ENCODE peak calls at places on chromosomes 2 and 18, in nine cellular contexts. P, L, V, M, Q, I, X, O and Z are unnamed samples.

GRCh38 chr2:74206180-74206688 is 7.8 kb downstream of the MTHFD2 start:
- DNase-seq in P (peak; percentile 70), L (no peak), V (no peak), M (no peak), Q (peak; percentile 86), I (peak; percentile 25), X (no peak), O (peak; percentile 83), Z (no peak)

GRCh38 chr2:24456610-24457556 is 34.2 kb upstream of the NCOA1 start:
- DNase-seq in P (peak; percentile 92), L (no peak), V (peak; percentile 70), M (no peak), Q (peak; percentile 77), I (peak; percentile 83), X (peak; percentile 46), O (no peak), Z (no peak)

GRCh38 chr2:7118606-7119503 is 201.6 kb downstream of the RNF144A start:
- DNase-seq in P (peak; percentile 73), L (no peak), V (no peak), M (peak; percentile 50), Q (peak; percentile 37), I (peak; percentile 18), X (peak; percentile 83), O (no peak), Z (no peak)

GRCh38 chr2:124590001-124590400 is 564.9 kb downstream of the CNTNAP5 start:
- DNase-seq in P (no peak), L (no peak), V (no peak), M (no peak), Q (no peak), I (no peak), X (no peak), O (no peak), Z (no peak)

GRCh38 chr2:241776336-241777166 is at the start of gene GAL3ST2:
- DNase-seq in P (no peak), L (no peak), V (no peak), M (no peak), Q (no peak), I (no peak), X (no peak), O (peak; percentile 71), Z (no peak)

GRCh38 chr18:51514128-51514527 is 316.6 kb upstream of the MEX3C start:
- DNase-seq in P (no peak), L (no peak), V (no peak), M (no peak), Q (no peak), I (no peak), X (no peak), O (no peak), Z (no peak)

GRCh38 chr2:178476477-178476876 is 1.9 kb downstream of the FKBP7 start:
- DNase-seq in P (no peak), L (no peak), V (no peak), M (no peak), Q (no peak), I (no peak), X (no peak), O (no peak), Z (no peak)

GRCh38 chr2:193738892-193739291 is 1544.2 kb upstream of the TMEFF2 start:
- DNase-seq in P (no peak), L (no peak), V (no peak), M (no peak), Q (no peak), I (no peak), X (no peak), O (no peak), Z (no peak)

GRCh38 chr18:3720818-3721545 is 271.0 kb downstream of the TGIF1 start:
- DNase-seq in P (no peak), L (no peak), V (no peak), M (no peak), Q (no peak), I (no peak), X (peak; percentile 58), O (no peak), Z (no peak)

DNA sequence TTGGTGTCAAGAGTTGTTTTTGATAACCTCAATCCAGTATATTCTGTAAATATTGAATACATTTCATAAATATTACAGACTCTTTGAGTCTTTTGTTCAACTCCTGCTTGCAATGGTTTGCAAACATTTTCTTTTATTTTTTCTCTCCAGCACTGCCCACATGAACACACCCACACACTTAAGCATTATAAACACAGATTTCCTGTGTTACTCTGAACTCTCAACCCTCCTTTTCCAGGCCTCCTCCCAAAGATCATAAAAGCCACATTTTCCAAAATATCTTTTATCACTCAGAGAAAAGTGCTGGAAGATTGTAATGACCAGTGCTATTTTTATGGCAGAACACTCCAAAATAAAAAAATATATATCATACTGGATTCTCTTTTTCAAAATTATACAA is 20.5 kb downstream of the ARHGAP25 start:
- DNase-seq in P (peak; percentile 4), L (no peak), V (no peak), M (no peak), Q (peak; percentile 23), I (peak; percentile 0), X (no peak), O (no peak), Z (no peak)
- H3K4me1 ChIP-seq in P (peaks cover 8% of the 10 kb centered on the region), L (no peaks in the 10 kb centered on the region), V (peaks cover 20% of the 10 kb centered on the region), M (peaks cover 4% of the 10 kb centered on the region), Q (no peaks in the 10 kb centered on the region), I (no peaks in the 10 kb centered on the region), X (peaks cover 6% of the 10 kb centered on the region), O (peaks cover 57% of the 10 kb centered on the region), Z (peaks cover 1% of the 10 kb centered on the region)

DNA sequence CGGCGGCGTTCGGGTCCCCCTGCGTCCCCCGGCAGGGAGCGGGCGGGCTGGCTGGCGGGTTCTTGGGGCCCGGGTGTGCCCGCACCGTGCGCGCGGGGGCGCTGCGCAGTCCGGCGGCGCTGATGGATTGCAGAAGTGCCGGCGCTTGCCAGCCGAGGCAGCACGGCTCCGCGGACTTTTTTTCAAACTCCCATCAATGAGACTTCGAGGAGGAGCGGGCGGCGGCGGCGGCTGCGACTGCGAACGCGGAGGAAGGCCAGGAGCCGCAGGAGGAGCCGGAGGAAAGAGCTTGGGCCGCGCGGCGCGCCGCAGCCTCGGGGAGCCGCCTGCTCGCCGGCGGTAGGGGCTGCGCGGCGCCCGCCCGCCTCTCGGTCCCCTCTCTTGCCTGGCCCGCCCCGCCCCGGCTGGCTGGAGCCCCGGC is at the start of gene GLI2:
- DNase-seq in P (peak; percentile 96), L (no peak), V (peak; percentile 72), M (peak; percentile 81), Q (peak; percentile 94), I (no peak), X (peak; percentile 94), O (peak; percentile 81), Z (no peak)
- H3K4me3 ChIP-seq in P (peak within 1 kb of the TSS; percentile 90), L (peak within 1 kb of the TSS; percentile 59), V (peak within 1 kb of the TSS; percentile 69), M (peak within 1 kb of the TSS; percentile 90), Q (peak within 1 kb of the TSS; percentile 83), I (peak within 1 kb of the TSS; percentile 52), X (peak within 1 kb of the TSS; percentile 70), O (peak within 1 kb of the TSS; percentile 67), Z (peak within 1 kb of the TSS; percentile 87)

GRCh38 chr2:136117909-136118818 is at the start of gene CXCR4:
- DNase-seq in P (peak; percentile 34), L (peak; percentile 54), V (peak; percentile 74), M (peak; percentile 84), Q (peak; percentile 40), I (peak; percentile 65), X (peak; percentile 35), O (peak; percentile 98), Z (peak; percentile 75)

GRCh38 chr2:136118819-136119716 is 1.1 kb upstream of the CXCR4 start:
- DNase-seq in P (no peak), L (peak; percentile 57), V (peak; percentile 65), M (peak; percentile 23), Q (no peak), I (peak; percentile 54), X (no peak), O (peak; percentile 98), Z (no peak)

GRCh38 chr2:136122654-136123053 is 4.7 kb upstream of the CXCR4 start:
- DNase-seq in P (no peak), L (no peak), V (no peak), M (no peak), Q (no peak), I (no peak), X (no peak), O (no peak), Z (no peak)

GRCh38 chr2:136119717-136120675 is 2.0 kb upstream of the CXCR4 start:
- DNase-seq in P (no peak), L (no peak), V (no peak), M (no peak), Q (no peak), I (no peak), X (no peak), O (no peak), Z (no peak)

GRCh38 chr2:136121511-136121910 is 3.6 kb upstream of the CXCR4 start:
- DNase-seq in P (no peak), L (no peak), V (no peak), M (no peak), Q (no peak), I (no peak), X (no peak), O (no peak), Z (no peak)
- H3K27me3 ChIP-seq in P (peaks cover 74% of the 10 kb centered on the region), L (no peaks in the 10 kb centered on the region), V (peaks cover 97% of the 10 kb centered on the region), M (no peaks in the 10 kb centered on the region), Q (peaks cover 20% of the 10 kb centered on the region), I (peaks cover 35% of the 10 kb centered on the region), X (peaks cover 90% of the 10 kb centered on the region), O (peaks cover 8% of the 10 kb centered on the region), Z (peaks cover 10% of the 10 kb centered on the region)

GRCh38 chr2:37666772-37667171 is 4.7 kb downstream of the CDC42EP3 start:
- DNase-seq in P (no peak), L (no peak), V (no peak), M (no peak), Q (no peak), I (no peak), X (no peak), O (no peak), Z (no peak)

GRCh38 chr2:37665038-37665437 is 6.4 kb downstream of the CDC42EP3 start:
- DNase-seq in P (no peak), L (no peak), V (no peak), M (no peak), Q (no peak), I (no peak), X (no peak), O (no peak), Z (no peak)

GRCh38 chr2:37664190-37664751 is 7.2 kb downstream of the CDC42EP3 start:
- DNase-seq in P (no peak), L (no peak), V (no peak), M (no peak), Q (no peak), I (no peak), X (no peak), O (no peak), Z (no peak)

GRCh38 chr2:37667704-37668103 is 3.7 kb downstream of the CDC42EP3 start:
- DNase-seq in P (no peak), L (no peak), V (no peak), M (no peak), Q (no peak), I (no peak), X (no peak), O (no peak), Z (no peak)

DNA sequence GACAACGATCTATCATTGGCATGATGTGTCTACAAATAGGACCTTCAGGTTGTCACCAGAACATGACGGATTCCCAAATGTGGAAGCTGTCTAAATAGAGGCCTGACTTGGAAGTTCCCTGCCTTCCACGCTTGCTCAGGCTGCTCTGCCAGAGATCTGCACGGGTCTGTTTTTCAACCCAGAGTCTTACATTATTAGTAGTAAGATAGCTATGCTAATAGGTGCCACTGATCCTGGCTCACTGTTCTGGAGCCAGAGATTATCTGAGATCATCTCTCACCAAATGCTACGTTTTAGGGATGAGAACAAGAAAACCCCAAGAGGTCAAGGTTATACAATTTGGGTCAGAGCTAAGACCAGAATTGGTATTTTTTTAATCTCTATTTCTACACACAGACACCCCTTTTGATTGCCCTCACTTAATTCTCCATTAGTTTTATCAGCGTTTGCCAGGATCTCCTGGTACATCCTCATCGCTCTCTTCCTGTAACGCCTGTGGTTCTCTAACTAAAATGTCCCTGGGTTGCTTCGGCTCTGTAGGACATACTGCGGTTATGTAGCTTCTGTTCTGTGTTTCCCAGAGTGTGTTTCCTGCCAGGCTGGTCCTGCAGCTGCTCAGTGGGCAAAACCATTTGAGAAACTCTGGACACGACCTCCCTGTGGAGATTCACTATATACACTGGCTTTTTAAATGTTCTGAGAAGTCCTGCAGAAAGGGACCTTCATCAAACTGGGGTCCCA is 5.7 kb downstream of the CDC42EP3 start:
- DNase-seq in P (no peak), L (no peak), V (no peak), M (no peak), Q (no peak), I (no peak), X (no peak), O (no peak), Z (no peak)
- H3K4me1 ChIP-seq in P (peaks cover 54% of the 10 kb centered on the region), L (no peaks in the 10 kb centered on the region), V (peaks cover 99% of the 10 kb centered on the region), M (peaks cover 15% of the 10 kb centered on the region), Q (peaks cover 52% of the 10 kb centered on the region), I (peaks cover 14% of the 10 kb centered on the region), X (peaks cover 8% of the 10 kb centered on the region), O (peaks cover 69% of the 10 kb centered on the region), Z (no peaks in the 10 kb centered on the region)